ENCODE peak calls at places on chromosomes 12 and 14, in six cellular contexts. V, A, U, I, F and N are unnamed samples.

GRCh38 chr12:30754383-30754749 is 385 bp downstream of the CAPRIN2 start:
- DNase-seq in F (no peak), A (no peak), V (no peak), U (no peak), I (no peak), N (no peak)

GRCh38 chr12:7907009-7907408 is 29.0 kb downstream of the SLC2A3 start:
- DNase-seq in A (peak; percentile 91), I (no peak), F (peak; percentile 48), V (peak; percentile 62), U (no peak), N (no peak)

GRCh38 chr14:92253381-92253894 is 69.5 kb upstream of the SLC24A4 start:
- DNase-seq in I (no peak), U (no peak), F (no peak), V (no peak), A (peak; percentile 47), N (no peak)

GRCh38 chr12:85835810-85836715 is at the start of gene RASSF9:
- DNase-seq in F (peak; percentile 97), I (peak; percentile 71), U (no peak), V (peak; percentile 27), A (peak; percentile 20), N (no peak)

GRCh38 chr12:108610336-108610815 is 12.5 kb upstream of the TMEM119 start:
- DNase-seq in A (no peak), V (no peak), U (no peak), F (no peak), I (no peak), N (no peak)

GRCh38 chr12:69969011-69969410 is 144.0 kb downstream of the MYRFL start:
- DNase-seq in I (no peak), V (no peak), U (no peak), A (no peak), F (no peak), N (no peak)

GRCh38 chr12:120065472-120065871 is 51.1 kb downstream of the RAB35 start:
- DNase-seq in U (no peak), I (no peak), V (no peak), F (no peak), A (no peak), N (no peak)

GRCh38 chr14:72513346-72513745 is 380.6 kb downstream of the DPF3 start:
- DNase-seq in I (no peak), V (no peak), U (no peak), A (no peak), F (no peak), N (no peak)

GRCh38 chr14:85479306-85479705 is 50.6 kb upstream of the FLRT2 start:
- DNase-seq in A (no peak), I (no peak), V (no peak), F (no peak), U (no peak), N (no peak)

GRCh38 chr14:104968153-104968527 is 10.0 kb downstream of the AHNAK2 start:
- DNase-seq in A (peak; percentile 64), U (no peak), I (peak; percentile 78), F (peak; percentile 72), V (peak; percentile 74), N (no peak)

GRCh38 chr12:46492471-46493351 is 120.1 kb upstream of the SLC38A2 start:
- DNase-seq in U (peak; percentile 62), F (peak; percentile 88), V (peak; percentile 94), A (peak; percentile 55), I (no peak), N (no peak)

GRCh38 chr14:22190411-22191191 is 398.4 kb downstream of the DAD1 start:
- DNase-seq in A (no peak), U (no peak), V (peak; percentile 17), I (no peak), F (no peak), N (no peak)

GRCh38 chr12:1916396-1917171 is 1.9 kb downstream of the CACNA2D4 start:
- DNase-seq in A (no peak), I (no peak), V (no peak), F (peak; percentile 55), U (no peak), N (no peak)

GRCh38 chr12:121872546-121873223 is 14.0 kb upstream of the HPD start:
- DNase-seq in U (no peak), F (peak; percentile 96), A (peak; percentile 6), I (no peak), V (peak; percentile 87), N (no peak)